ENCODE peak calls at places on chromosome 12, in five cellular contexts. Z is B cell; U is NCI-H1694 treated with DMSO at 0.1 percent for 48 hours; M is transverse colon; D is stimulated activated CD4-positive, alpha-beta T cell treated with anti-CD3 and anti-CD28 coated beads, Interleukin-1b, Interleukin-23, amount 100 ng/mL, for 1 hour. Q is an unnamed sample.

GRCh38 chr12:53560386-53560785 is 53.1 kb upstream of the NPFF start:
- DNase-seq in Z (no peak), U (no peak), M (no peak), D (no peak), Q (no peak)

GRCh38 chr12:53145383-53145782 is 35.1 kb upstream of the ZNF740 start:
- DNase-seq in Z (no peak), U (no peak), M (no peak), D (no peak), Q (no peak)

GRCh38 chr12:50862316-50862715 is 19.6 kb downstream of the TMPRSS12 start:
- DNase-seq in Z (no peak), U (no peak), M (no peak), D (no peak), Q (no peak)

GRCh38 chr12:34291001-34291400 is 268.7 kb downstream of the ALG10 start:
- DNase-seq in Z (no peak), U (no peak), M (peak), D (no peak), Q (no peak)

GRCh38 chr12:47385587-47385986 is 305.8 kb upstream of the AMIGO2 start:
- DNase-seq in Z (no peak), U (no peak), M (no peak), D (no peak), Q (no peak)

GRCh38 chr12:131897276-131897675 is 2.9 kb downstream of the ULK1 start:
- DNase-seq in Z (peak), U (no peak), M (no peak), D (no peak), Q (peak)

GRCh38 chr12:92021665-92022033 is 124.0 kb downstream of the BTG1 start:
- DNase-seq in Z (no peak), U (no peak), M (no peak), D (no peak), Q (no peak)

GRCh38 chr12:46900734-46901463 is 75.1 kb upstream of the SLC38A4 start:
- DNase-seq in Z (no peak), U (no peak), M (no peak), D (no peak), Q (no peak)

GRCh38 chr12:43776498-43776897 is 17.7 kb downstream of the IRAK4 start:
- DNase-seq in Z (no peak), U (peak), M (no peak), D (no peak), Q (no peak)

GRCh38 chr12:2165021-2165420 is 112.2 kb downstream of the CACNA1C start:
- DNase-seq in Z (no peak), U (no peak), M (no peak), D (no peak), Q (no peak)

GRCh38 chr12:106138646-106139421 is at the start of gene NUAK1:
- DNase-seq in Z (peak), U (peak), M (peak), D (no peak), Q (no peak)

GRCh38 chr12:497501-498160 is 37.9 kb downstream of the B4GALNT3 start:
- DNase-seq in Z (no peak), U (no peak), M (no peak), D (no peak), Q (no peak)

GRCh38 chr12:93990832-93991748 is 157.3 kb upstream of the PLXNC1 start:
- DNase-seq in Z (no peak), U (no peak), M (no peak), D (no peak), Q (no peak)

GRCh38 chr12:52539024-52539820 is 13.7 kb downstream of the KRT71 start:
- DNase-seq in Z (no peak), U (peak), M (no peak), D (no peak), Q (no peak)

GRCh38 chr12:113724703-113725556 is 241.2 kb downstream of the RBM19 start:
- DNase-seq in Z (no peak), U (peak), M (no peak), D (no peak), Q (no peak)

GRCh38 chr12:78002878-78003277 is 172.2 kb downstream of the NAV3 start:
- DNase-seq in Z (no peak), U (peak), M (no peak), D (no peak), Q (no peak)

GRCh38 chr12:41514907-41515306 is 326.8 kb downstream of the PDZRN4 start:
- DNase-seq in Z (no peak), U (no peak), M (no peak), D (no peak), Q (no peak)